ENCODE peak calls at places on chromosomes 3 and 15, in ten cellular contexts. Q is body of pancreas, L is right lobe of liver, B is Karpas-422, M is upper lobe of left lung, K is spleen, A is adrenal gland, N is H1, C is GM23248, O is breast epithelium. Y is an unnamed sample. For H3K27me3, the result is how much of the 10 kb centered on the place peaks cover.

GRCh38 chr3:101042996-101043686 is 49.9 kb upstream of the ABI3BP start:
- DNase-seq in Q (no peak), L (no peak), B (no peak), M (no peak), K (no peak), A (no peak), N (no peak), C (peak), O (no peak), Y (no peak)

GRCh38 chr3:64244011-64244942 is 19.0 kb upstream of the PRICKLE2 start:
- DNase-seq in Q (no peak), L (no peak), B (peak), M (no peak), K (no peak), A (no peak), N (no peak), C (peak), O (no peak), Y (no peak)

GRCh38 chr3:278300-279064 is 81.9 kb downstream of the CHL1 start:
- DNase-seq in Q (no peak), L (no peak), B (peak), M (no peak), K (no peak), A (no peak), N (no peak), C (no peak), O (no peak), Y (no peak)

GRCh38 chr3:89173546-89173945 is 66.1 kb downstream of the EPHA3 start:
- DNase-seq in Q (no peak), L (no peak), B (no peak), M (no peak), K (no peak), A (no peak), N (no peak), C (peak), O (no peak), Y (no peak)

GRCh38 chr3:1252061-1252430 is 159.2 kb downstream of the CNTN6 start:
- DNase-seq in Q (no peak), L (no peak), B (no peak), M (no peak), K (no peak), A (no peak), N (no peak), C (no peak), O (no peak), Y (no peak)

GRCh38 chr15:94834494-94834893 is 603.1 kb downstream of the MCTP2 start:
- DNase-seq in Q (no peak), L (no peak), B (no peak), M (no peak), K (no peak), A (no peak), N (no peak), C (no peak), O (no peak), Y (no peak)

GRCh38 chr3:33096103-33096868 is 660 bp downstream of the GLB1 start:
- DNase-seq in Q (peak), L (peak), B (peak), M (peak), K (peak), A (peak), N (peak), C (peak), O (no peak), Y (no peak)

GRCh38 chr15:101543026-101543390 is 53.5 kb upstream of the PCSK6 start:
- DNase-seq in Q (no peak), L (no peak), B (no peak), M (peak), K (no peak), A (no peak), N (no peak), C (no peak), O (no peak), Y (no peak)

GRCh38 chr3:152307829-152308474 is 39.2 kb downstream of the MBNL1 start:
- DNase-seq in Q (no peak), L (no peak), B (no peak), M (no peak), K (no peak), A (no peak), N (no peak), C (no peak), O (no peak), Y (no peak)

DNA sequence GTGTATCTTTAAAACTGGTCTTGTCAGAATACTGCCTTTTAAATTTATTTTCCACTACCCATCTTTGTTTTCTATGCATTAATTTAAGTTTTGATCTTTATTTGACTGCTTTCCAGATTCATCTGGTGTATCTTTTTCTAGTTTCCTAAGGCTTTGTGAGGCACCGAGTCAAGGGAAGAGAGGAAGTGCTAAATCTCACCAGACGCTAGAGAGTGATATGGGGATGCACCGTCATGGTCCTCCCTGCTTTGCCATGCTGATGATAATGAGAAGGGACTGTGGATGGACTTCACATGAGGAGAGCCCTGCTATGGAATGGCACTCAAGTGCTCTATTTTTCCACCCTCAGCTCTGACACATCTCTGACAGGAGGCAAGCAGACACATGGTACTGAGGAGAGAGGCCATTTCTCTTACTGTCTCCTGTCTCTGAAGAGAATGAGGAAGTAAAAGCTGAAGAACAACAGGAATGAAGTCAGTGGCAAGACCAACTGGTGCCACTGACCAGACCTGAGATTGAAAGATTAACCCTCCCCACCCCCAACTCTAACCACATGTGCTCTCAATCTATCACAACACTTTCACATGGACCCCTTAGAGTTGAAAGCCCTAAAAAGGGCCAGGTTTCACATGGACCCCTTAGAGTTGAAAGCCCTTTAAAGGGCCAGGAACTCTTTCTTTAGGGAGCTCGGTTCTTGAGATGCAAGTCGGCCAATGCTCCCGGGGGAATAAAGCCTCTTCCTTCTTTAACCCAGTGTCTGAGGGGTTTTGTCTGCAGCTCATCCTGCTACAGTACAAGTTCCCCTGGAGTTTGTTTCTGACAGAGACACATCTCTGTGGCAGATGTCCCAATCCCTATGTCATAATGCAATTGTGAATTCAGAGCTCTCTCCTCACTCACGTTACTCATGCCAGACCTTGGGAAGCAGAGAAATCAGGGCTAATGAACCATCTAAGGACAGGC is at the start of gene IQCF2:
- DNase-seq in Q (no peak), L (no peak), B (peak), M (no peak), K (no peak), A (no peak), N (no peak), C (no peak), O (no peak), Y (no peak)
- H3K27me3 ChIP-seq in Q (under half), L (under half), B (under half), M (under half), K (under half), A (under half), N (under half), C (under half), O (under half), Y (under half)

GRCh38 chr3:46764206-46764605 is 46.5 kb upstream of the PRSS50 start:
- DNase-seq in Q (no peak), L (no peak), B (no peak), M (no peak), K (no peak), A (no peak), N (no peak), C (no peak), O (no peak), Y (no peak)
- H3K4me3 ChIP-seq in Q (no peak), L (no peak), B (no peak), M (no peak), K (no peak), A (no peak), N (no peak), C (no peak), O (no peak), Y (no peak)

DNA sequence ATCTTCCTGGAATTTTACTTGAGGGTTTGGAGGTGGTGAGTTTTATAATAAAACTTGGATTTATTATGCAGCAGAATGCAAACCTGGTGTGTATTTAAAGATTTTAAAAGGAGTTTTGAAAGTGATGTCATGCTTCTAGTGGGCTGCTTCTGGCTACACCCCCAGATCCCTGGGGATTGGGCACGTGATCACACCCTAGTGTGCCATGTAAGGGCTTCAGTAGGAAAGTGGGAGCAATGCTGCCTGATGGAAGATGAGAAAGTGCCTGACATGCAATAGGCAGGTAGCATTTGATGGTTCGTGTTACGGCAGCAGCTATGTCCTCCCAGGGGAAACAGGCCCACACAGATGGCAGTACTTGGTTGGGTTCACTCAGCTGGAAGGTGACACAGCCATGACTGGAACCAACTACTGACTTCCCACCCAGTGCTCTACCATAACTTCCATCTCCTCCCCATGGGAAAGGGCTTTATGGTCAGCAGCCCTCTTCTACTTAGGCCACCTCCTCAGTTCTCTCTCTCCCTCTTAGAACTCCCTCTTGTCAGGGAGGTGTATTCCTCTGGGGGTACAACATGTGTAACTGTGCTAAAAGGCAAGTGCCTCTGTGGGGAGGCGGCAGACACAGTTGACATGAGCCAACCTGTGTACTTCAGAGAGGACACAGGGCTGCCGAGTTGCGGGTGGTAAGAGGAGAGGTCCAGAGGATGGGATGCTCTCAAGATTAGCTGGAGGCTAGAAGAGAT is 5.6 kb downstream of the ITPKA start:
- DNase-seq in Q (no peak), L (no peak), B (peak), M (no peak), K (no peak), A (no peak), N (no peak), C (peak), O (no peak), Y (no peak)
- H3K27me3 ChIP-seq in Q (under half), L (under half), B (under half), M (under half), K (half or more), A (under half), N (half or more), C (under half), O (under half), Y (under half)

GRCh38 chr15:74408815-74409214 is 24.9 kb downstream of the SEMA7A start:
- DNase-seq in Q (no peak), L (no peak), B (no peak), M (no peak), K (no peak), A (no peak), N (no peak), C (no peak), O (no peak), Y (no peak)
- H3K4me3 ChIP-seq in Q (no peak), L (no peak), B (no peak), M (no peak), K (no peak), A (no peak), N (no peak), C (no peak), O (no peak), Y (no peak)

GRCh38 chr3:150874666-150875219 is 30.5 kb downstream of the MINDY4B start:
- DNase-seq in Q (no peak), L (no peak), B (no peak), M (no peak), K (no peak), A (no peak), N (no peak), C (peak), O (no peak), Y (no peak)

GRCh38 chr3:150878290-150878689 is 26.9 kb downstream of the MINDY4B start:
- DNase-seq in Q (no peak), L (no peak), B (no peak), M (no peak), K (no peak), A (no peak), N (no peak), C (no peak), O (no peak), Y (no peak)

GRCh38 chr3:150875548-150875947 is 29.7 kb downstream of the MINDY4B start:
- DNase-seq in Q (no peak), L (no peak), B (no peak), M (no peak), K (no peak), A (no peak), N (no peak), C (peak), O (no peak), Y (no peak)

GRCh38 chr3:150877303-150877702 is 27.9 kb downstream of the MINDY4B start:
- DNase-seq in Q (no peak), L (no peak), B (no peak), M (no peak), K (no peak), A (no peak), N (no peak), C (no peak), O (no peak), Y (no peak)

GRCh38 chr3:150876866-150877265 is 28.4 kb downstream of the MINDY4B start:
- DNase-seq in Q (no peak), L (no peak), B (no peak), M (no peak), K (no peak), A (no peak), N (no peak), C (no peak), O (no peak), Y (no peak)
- H3K27me3 ChIP-seq in Q (under half), L (under half), B (under half), M (under half), K (under half), A (under half), N (under half), C (under half), O (under half), Y (under half)

Y was measured in kidney epithelial cell.